ENCODE peak calls at places on chromosomes 16 and 17, in eight cellular contexts. O is B cell; A is RCC 7860; Y is WERI-Rb-1; S is A172; Z is activated T-cell treated with anti-CD3 and anti-CD28 coated beads, Interleukin-2, amount 50 U/mL, for 48 hours; V is memory B cell; P is GM13977. W is an unnamed sample.

GRCh38 chr17:81109957-81110356 is 55.4 kb upstream of the PVALEF start:
- DNase-seq in O (no peak), A (no peak), Y (no peak), S (no peak), Z (no peak), V (no peak), P (no peak), W (no peak)

GRCh38 chr17:6464446-6465041 is 20.3 kb downstream of the PIMREG start:
- DNase-seq in O (no peak), A (no peak), Y (no peak), S (no peak), Z (no peak), V (no peak), P (no peak), W (no peak)

GRCh38 chr17:42795061-42795460 is 3.4 kb downstream of the COA3 start:
- DNase-seq in O (no peak), A (no peak), Y (no peak), S (no peak), Z (no peak), V (no peak), P (no peak), W (no peak)

GRCh38 chr16:50657251-50657650 is 23.9 kb downstream of the SNX20 start:
- DNase-seq in O (no peak), A (no peak), Y (no peak), S (peak), Z (no peak), V (no peak), P (no peak), W (no peak)

GRCh38 chr17:39929657-39930407 is 2.3 kb downstream of the LRRC3C start:
- DNase-seq in O (no peak), A (peak), Y (no peak), S (peak), Z (no peak), V (no peak), P (no peak), W (no peak)

GRCh38 chr16:4271176-4272113 is 1.4 kb downstream of the TFAP4 start:
- DNase-seq in O (peak), A (peak), Y (peak), S (peak), Z (peak), V (peak), P (peak), W (peak)

GRCh38 chr16:75002474-75002873 is 3.6 kb downstream of the ZNRF1 start:
- DNase-seq in O (no peak), A (no peak), Y (no peak), S (no peak), Z (no peak), V (no peak), P (no peak), W (no peak)

GRCh38 chr17:15479697-15480096 is 12.3 kb upstream of the CDRT4 start:
- DNase-seq in O (no peak), A (no peak), Y (no peak), S (peak), Z (no peak), V (no peak), P (no peak), W (no peak)

GRCh38 chr17:34641368-34641767 is 62.0 kb downstream of the TMEM132E start:
- DNase-seq in O (no peak), A (no peak), Y (no peak), S (no peak), Z (no peak), V (no peak), P (no peak), W (no peak)

GRCh38 chr16:71628810-71629209 is 2.8 kb downstream of the MARVELD3 start:
- DNase-seq in O (no peak), A (peak), Y (no peak), S (peak), Z (no peak), V (no peak), P (no peak), W (no peak)

W was measured in GM12878.